ENCODE peak calls at places on chromosomes 6 and 20, in eight cellular contexts. V, O, E, G, B, L, M and F are unnamed samples.

GRCh38 chr6:30918675-30919074 is 4.6 kb downstream of the VARS2 start:
- DNase-seq in L (no peak), O (no peak), M (no peak), V (no peak), B (no peak), E (no peak), G (no peak), F (no peak)

GRCh38 chr6:116158641-116159040 is 32.7 kb upstream of the COL10A1 start:
- DNase-seq in E (no peak), M (no peak), B (peak; percentile 64), V (no peak), G (no peak), O (no peak), L (no peak), F (no peak)

GRCh38 chr20:17957505-17958325 is 10.9 kb downstream of the SNX5 start:
- DNase-seq in E (no peak), L (no peak), G (no peak), O (no peak), M (no peak), V (no peak), B (no peak), F (no peak)

GRCh38 chr20:507933-508332 is 35.7 kb downstream of the CSNK2A1 start:
- DNase-seq in B (peak; percentile 44), G (no peak), E (no peak), L (no peak), M (no peak), V (no peak), O (no peak), F (no peak)

GRCh38 chr20:31566658-31567379 is 38.3 kb upstream of the ID1 start:
- DNase-seq in E (no peak), L (no peak), V (no peak), O (peak; percentile 29), G (peak; percentile 74), M (no peak), B (no peak), F (no peak)

GRCh38 chr6:24980507-24981384 is 45.0 kb upstream of the RIPOR2 start:
- DNase-seq in V (no peak), B (peak; percentile 60), M (no peak), L (no peak), G (no peak), E (no peak), O (no peak), F (no peak)

GRCh38 chr20:21548390-21549035 is 34.6 kb upstream of the NKX2-2 start:
- DNase-seq in V (no peak), O (no peak), G (no peak), M (no peak), L (no peak), B (no peak), E (no peak), F (no peak)

GRCh38 chr20:53738945-53739798 is 145.5 kb upstream of the ZNF217 start:
- DNase-seq in M (peak; percentile 35), E (no peak), O (no peak), V (no peak), B (peak; percentile 52), G (no peak), L (no peak), F (no peak)

GRCh38 chr6:39062014-39062740 is 13.6 kb downstream of the GLP1R start:
- DNase-seq in O (no peak), E (peak; percentile 80), V (no peak), L (no peak), G (no peak), B (no peak), M (no peak), F (no peak)